ENCODE peak calls at places on chromosome 4, in nine cellular contexts. E is endothelial cell of umbilical vein; S is CD4-positive, alpha-beta memory T cell; A is naive thymus-derived CD4-positive, alpha-beta T cell; N is PC-3; V is right lobe of liver; B is heart left ventricle; K is cardiac muscle cell; P is psoas muscle. O is an unnamed sample. For H3K4me1, H3K9me3 and H3K36me3, the result is how much of the 10 kb centered on the place peaks cover.

GRCh38 chr4:92333056-92333455 is 29.3 kb downstream of the GRID2 start:
- DNase-seq in A (no peak), B (no peak), P (peak), N (no peak), E (no peak), K (peak), S (no peak), V (no peak), O (no peak)

GRCh38 chr4:102344520-102344954 is 745 bp downstream of the SLC39A8 start:
- DNase-seq in K (peak), N (peak), A (no peak), S (no peak), P (peak), E (peak), B (peak), V (peak), O (peak)

GRCh38 chr4:145375416-145375815 is 106.2 kb upstream of the SMAD1 start:
- DNase-seq in B (no peak), V (no peak), K (no peak), E (no peak), P (no peak), A (no peak), N (no peak), S (no peak), O (no peak)

GRCh38 chr4:85928775-85929585 is 430.9 kb downstream of the MAPK10 start:
- DNase-seq in K (peak), S (no peak), E (no peak), A (no peak), B (no peak), P (no peak), V (peak), N (no peak), O (peak)

GRCh38 chr4:157014621-157015591 is 43.3 kb upstream of the PDGFC start:
- DNase-seq in V (no peak), K (peak), S (no peak), E (no peak), B (no peak), A (no peak), N (peak), P (no peak), O (no peak)

GRCh38 chr4:20297800-20298199 is 46.1 kb downstream of the SLIT2 start:
- DNase-seq in V (no peak), S (no peak), P (no peak), A (no peak), K (no peak), N (no peak), B (no peak), E (no peak), O (no peak)

GRCh38 chr4:123397276-123398150 is 918 bp downstream of the SPRY1 start:
- DNase-seq in P (peak), E (peak), V (peak), B (peak), S (peak), K (peak), A (no peak), N (peak), O (peak)

GRCh38 chr4:16824278-16824806 is 74.1 kb downstream of the LDB2 start:
- DNase-seq in P (no peak), S (no peak), V (no peak), E (no peak), K (no peak), B (no peak), A (no peak), N (no peak), O (no peak)

GRCh38 chr4:42594880-42595279 is 62.0 kb downstream of the ATP8A1 start:
- DNase-seq in B (no peak), V (no peak), K (no peak), N (no peak), P (no peak), S (no peak), E (no peak), A (no peak), O (no peak)

GRCh38 chr4:52848255-52848654 is 13.9 kb upstream of the RASL11B start:
- DNase-seq in B (no peak), N (no peak), P (no peak), V (no peak), K (no peak), E (no peak), S (no peak), A (no peak), O (no peak)

GRCh38 chr4:188660796-188661195 is 521.6 kb downstream of the TRIML1 start:
- DNase-seq in P (no peak), K (no peak), B (no peak), N (no peak), E (no peak), S (no peak), V (no peak), A (no peak), O (no peak)

GRCh38 chr4:109631709-109632108 is 71.5 kb downstream of the CASP6 start:
- DNase-seq in K (peak), S (no peak), E (no peak), B (peak), P (no peak), A (no peak), V (no peak), N (peak), O (no peak)

DNA sequence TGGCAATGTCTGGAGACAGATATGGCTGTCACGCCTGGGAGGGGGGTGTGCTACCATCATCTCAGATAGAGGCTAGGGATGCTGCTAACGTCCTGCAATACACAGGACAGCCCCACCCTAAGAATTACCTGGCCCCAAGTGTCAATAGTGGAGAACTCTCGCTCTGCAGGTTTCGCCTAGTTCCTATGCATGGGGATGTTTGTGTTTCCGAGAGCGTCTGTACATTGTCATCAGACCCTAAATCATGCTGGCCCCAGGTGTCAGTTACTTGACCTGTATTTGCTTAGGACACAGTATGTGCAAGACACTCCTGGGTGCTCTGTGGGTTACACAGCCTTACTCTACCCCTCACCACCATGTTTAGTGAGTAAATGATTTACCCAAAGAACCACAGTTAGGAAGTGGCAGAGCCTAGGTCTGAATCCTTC is 90.8 kb downstream of the AFF1 start:
- DNase-seq in V (no peak), A (no peak), S (no peak), K (no peak), B (no peak), N (no peak), E (no peak), P (no peak), O (peak)
- H3K4me1 ChIP-seq in V (under half), A (under half), S (under half), K (under half), B (half or more), N (under half), E (under half), P (half or more), O (half or more)

GRCh38 chr4:142660728-142661127 is 185.4 kb downstream of the INPP4B start:
- DNase-seq in V (no peak), E (no peak), P (peak), K (no peak), B (no peak), S (no peak), A (no peak), N (no peak), O (no peak)
- H3K9me3 ChIP-seq in V (under half), E (under half), P (under half), K (under half), B (under half), S (under half), A (under half), N (under half), O (under half)

DNA sequence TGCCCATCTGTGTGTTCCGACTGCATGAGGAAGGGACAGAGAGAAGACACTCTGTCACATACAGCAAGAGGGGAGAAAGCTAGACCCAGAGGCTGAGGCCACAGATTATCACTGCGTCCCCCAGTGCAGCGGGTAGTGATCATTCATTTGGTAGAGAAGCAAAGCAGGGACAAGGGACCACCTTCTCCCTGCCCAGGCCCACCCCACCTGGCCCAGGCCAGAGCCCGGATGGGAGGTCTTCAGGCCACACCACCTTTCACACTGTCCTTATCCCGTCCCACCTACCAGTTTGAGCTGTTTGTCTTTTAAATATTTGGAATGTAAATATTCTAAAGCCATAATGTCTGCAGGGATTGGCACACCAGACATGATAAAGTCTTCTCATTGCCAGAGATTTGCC is 10.6 kb downstream of the TNIP2 start:
- DNase-seq in S (no peak), B (no peak), V (no peak), N (no peak), K (no peak), P (no peak), A (no peak), E (no peak), O (no peak)
- H3K36me3 ChIP-seq in S (under half), B (half or more), V (half or more), N (under half), K (under half), P (under half), A (under half), E (under half), O (under half)

DNA sequence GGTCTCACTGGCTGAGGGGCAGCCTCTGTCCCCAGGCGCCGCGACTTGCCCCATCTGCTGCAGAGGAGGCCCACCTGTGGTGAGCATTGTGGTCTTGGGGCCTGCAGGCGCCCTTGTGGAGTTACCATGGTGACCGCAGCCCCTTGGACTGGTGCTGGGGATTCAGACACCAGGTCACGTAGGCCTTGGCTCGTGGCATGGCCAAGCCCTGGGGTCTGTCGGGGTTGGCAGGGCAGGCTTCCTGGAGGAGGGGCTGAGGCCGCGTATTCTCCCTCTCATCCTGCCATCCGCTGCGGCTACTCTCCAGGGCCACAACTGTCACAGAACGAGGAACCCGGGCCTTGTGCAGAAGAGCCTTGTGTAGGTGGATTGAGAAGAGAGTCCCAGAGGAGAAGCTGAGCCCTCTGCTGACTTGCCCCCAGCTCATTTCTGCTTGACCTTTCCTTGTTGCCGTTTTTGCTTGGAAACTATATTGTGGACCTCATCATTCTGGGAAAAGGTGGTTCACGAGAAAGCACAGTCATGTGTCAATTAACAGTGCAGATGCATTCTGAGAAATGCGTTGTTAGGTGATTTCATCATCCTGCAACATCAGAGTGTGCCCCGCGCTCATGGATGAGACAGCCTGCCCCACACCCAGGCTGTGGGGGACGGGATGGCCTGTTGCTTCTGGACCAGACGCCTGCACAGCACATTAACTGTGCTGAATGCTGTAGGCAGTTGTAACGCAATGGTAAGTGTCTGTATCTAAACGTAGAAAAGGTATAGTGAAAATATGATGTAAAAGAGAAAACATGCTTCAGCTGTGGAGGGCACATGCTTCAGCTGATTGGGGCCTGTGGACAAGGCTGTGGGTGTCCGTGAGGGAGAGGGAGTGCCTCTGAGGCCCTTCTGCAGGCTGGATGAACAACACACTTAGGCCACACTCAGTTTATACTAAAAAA is 38.5 kb downstream of the TRMT44 start:
- DNase-seq in S (no peak), V (no peak), P (no peak), K (peak), E (no peak), A (no peak), B (no peak), N (no peak), O (no peak)
- H3K4me1 ChIP-seq in S (under half), V (under half), P (under half), K (under half), E (under half), A (under half), B (under half), N (under half), O (under half)

DNA sequence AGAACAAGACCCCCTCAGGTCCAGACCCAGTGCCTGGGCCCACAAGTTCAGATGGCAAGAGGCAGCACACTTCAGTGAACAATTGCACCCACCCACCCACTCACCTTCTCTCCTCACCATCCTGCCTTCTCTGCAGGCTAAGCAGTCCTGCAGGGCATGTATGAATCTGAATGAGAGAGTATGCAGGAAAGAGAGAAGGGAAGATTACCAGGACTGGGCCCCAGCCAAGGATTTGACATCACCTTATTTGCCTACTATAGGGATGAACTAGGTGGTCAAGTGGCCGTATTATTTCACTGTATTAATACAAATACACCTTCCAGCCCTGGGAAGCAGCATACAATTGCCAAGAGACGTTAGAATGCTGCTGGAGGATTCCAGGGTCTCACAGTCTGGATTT is 2.1 kb upstream of the ZNF141 start:
- DNase-seq in K (no peak), B (no peak), V (no peak), P (no peak), E (no peak), N (peak), A (no peak), S (no peak), O (no peak)
- H3K9me3 ChIP-seq in K (under half), B (under half), V (under half), P (under half), E (under half), N (under half), A (under half), S (under half), O (under half)

GRCh38 chr4:83252782-83253405 is 31.7 kb downstream of the COQ2 start:
- DNase-seq in S (peak), P (no peak), K (peak), A (peak), V (peak), N (peak), E (peak), B (peak), O (peak)
- H3K36me3 ChIP-seq in S (under half), P (under half), K (under half), A (under half), V (under half), N (under half), E (under half), B (under half), O (under half)